ENCODE peak calls at places on chromosomes 6 and 20, in four cellular contexts. N is activated CD4-positive, alpha-beta T cell treated with anti-CD3 and anti-CD28 coated beads for 24 hours; M is adrenal gland; Q is cardiac muscle cell. H is an unnamed sample.

GRCh38 chr20:14959506-14960493 is 622.4 kb upstream of the FLRT3 start:
- DNase-seq in Q (no peak), N (no peak), M (no peak), H (no peak)

GRCh38 chr6:138012682-138013081 is 94.5 kb downstream of the PERP start:
- DNase-seq in Q (no peak), N (no peak), M (no peak), H (no peak)

GRCh38 chr6:97095466-97095865 is 170.9 kb downstream of the KLHL32 start:
- DNase-seq in Q (no peak), M (no peak), N (no peak), H (no peak)

GRCh38 chr6:157597461-157598312 is 216.7 kb downstream of the ZDHHC14 start:
- DNase-seq in Q (peak), N (peak), M (peak), H (no peak)

GRCh38 chr6:18388942-18389341 is 1.8 kb downstream of the RNF144B start:
- DNase-seq in N (no peak), M (no peak), Q (no peak), H (no peak)

GRCh38 chr6:31651602-31652191 is 764 bp downstream of the BAG6 start:
- DNase-seq in N (peak), Q (peak), M (peak), H (peak)

GRCh38 chr20:22371843-22372242 is 212.5 kb downstream of the FOXA2 start:
- DNase-seq in M (no peak), N (no peak), Q (no peak), H (no peak)

GRCh38 chr20:46021361-46022359 is 7.4 kb upstream of the SLC12A5 start:
- DNase-seq in M (peak), Q (peak), N (peak), H (no peak)

GRCh38 chr20:53302695-53303094 is 290.9 kb downstream of the ZNF217 start:
- DNase-seq in N (no peak), M (no peak), Q (no peak), H (no peak)

GRCh38 chr20:51287628-51288413 is 254.7 kb downstream of the NFATC2 start:
- DNase-seq in M (no peak), N (no peak), Q (peak), H (no peak)

GRCh38 chr20:64079273-64080012 is at the start of gene RGS19:
- DNase-seq in Q (peak), M (peak), N (peak), H (peak)

GRCh38 chr20:48841196-48841860 is 13.5 kb upstream of the PREX1 start:
- DNase-seq in Q (no peak), N (no peak), M (no peak), H (no peak)

GRCh38 chr6:46419576-46420002 is 71.7 kb downstream of the RCAN2 start:
- DNase-seq in M (peak), Q (peak), N (no peak), H (peak)

GRCh38 chr6:122832515-122833228 is 43.6 kb downstream of the SMPDL3A start:
- DNase-seq in N (no peak), M (no peak), Q (no peak), H (no peak)

GRCh38 chr6:155528982-155529453 is 73.4 kb upstream of the NOX3 start:
- DNase-seq in N (no peak), Q (no peak), M (peak), H (peak)

GRCh38 chr6:125858427-125859320 is 67.9 kb downstream of the NCOA7 start:
- DNase-seq in Q (peak), M (peak), N (no peak), H (no peak)

GRCh38 chr20:53752971-53753879 is 159.6 kb upstream of the ZNF217 start:
- DNase-seq in Q (no peak), N (no peak), M (no peak), H (no peak)

GRCh38 chr6:83273596-83273995 is 80.4 kb downstream of the RWDD2A start:
- DNase-seq in Q (no peak), M (no peak), N (no peak), H (no peak)

GRCh38 chr6:26249959-26250805 is 114.8 kb upstream of the BTN3A2 start:
- DNase-seq in M (peak), Q (peak), N (peak), H (no peak)

GRCh38 chr6:74715362-74716068 is 490.3 kb downstream of the COL12A1 start:
- DNase-seq in M (no peak), Q (no peak), N (no peak), H (no peak)

GRCh38 chr20:17557675-17558006 is 12.2 kb upstream of the DSTN start:
- DNase-seq in Q (no peak), N (no peak), M (no peak), H (no peak)

H was measured in GM04504.